ENCODE peak calls at places on chromosome 21, in four cellular contexts. N is NB4, O is IMR-90, Q is body of pancreas. M is an unnamed sample.

GRCh38 chr21:30502041-30502440 is at the start of gene KRTAP19-5:
- DNase-seq in N (no peak), O (no peak), Q (no peak), M (no peak)

GRCh38 chr21:21436012-21436545 is 437.9 kb downstream of the NCAM2 start:
- DNase-seq in N (no peak), O (peak; percentile 49), Q (no peak), M (no peak)

GRCh38 chr21:30486180-30486579 is 1.1 kb downstream of the KRTAP19-2 start:
- DNase-seq in N (no peak), O (no peak), Q (no peak), M (no peak)

GRCh38 chr21:38984982-38985422 is 179.3 kb downstream of the ETS2 start:
- DNase-seq in N (peak; percentile 78), O (peak; percentile 86), Q (no peak), M (no peak)

GRCh38 chr21:39911286-39911685 is 44.0 kb downstream of the PCP4 start:
- DNase-seq in N (no peak), O (no peak), Q (peak; percentile 6), M (peak; percentile 59)

GRCh38 chr21:38861006-38861405 is 55.3 kb downstream of the ETS2 start:
- DNase-seq in N (no peak), O (no peak), Q (no peak), M (no peak)

GRCh38 chr21:31874817-31875216 is 2.0 kb downstream of the HUNK start:
- DNase-seq in N (no peak), O (no peak), Q (peak; percentile 81), M (no peak)

GRCh38 chr21:39633043-39633442 is 20.3 kb downstream of the B3GALT5 start:
- DNase-seq in N (no peak), O (peak; percentile 52), Q (no peak), M (no peak)

GRCh38 chr21:31553926-31554325 is 105.6 kb upstream of the SOD1 start:
- DNase-seq in N (no peak), O (no peak), Q (no peak), M (no peak)

GRCh38 chr21:31078796-31079195 is 40.5 kb upstream of the KRTAP19-8 start:
- DNase-seq in N (no peak), O (no peak), Q (no peak), M (no peak)

GRCh38 chr21:18244721-18245486 is at the start of gene CHODL:
- DNase-seq in N (no peak), O (no peak), Q (no peak), M (no peak)
- H3K4me3 ChIP-seq in N (no peak within 1 kb of the TSS), O (no peak within 1 kb of the TSS), Q (no peak within 1 kb of the TSS), M (no peak within 1 kb of the TSS)

DNA sequence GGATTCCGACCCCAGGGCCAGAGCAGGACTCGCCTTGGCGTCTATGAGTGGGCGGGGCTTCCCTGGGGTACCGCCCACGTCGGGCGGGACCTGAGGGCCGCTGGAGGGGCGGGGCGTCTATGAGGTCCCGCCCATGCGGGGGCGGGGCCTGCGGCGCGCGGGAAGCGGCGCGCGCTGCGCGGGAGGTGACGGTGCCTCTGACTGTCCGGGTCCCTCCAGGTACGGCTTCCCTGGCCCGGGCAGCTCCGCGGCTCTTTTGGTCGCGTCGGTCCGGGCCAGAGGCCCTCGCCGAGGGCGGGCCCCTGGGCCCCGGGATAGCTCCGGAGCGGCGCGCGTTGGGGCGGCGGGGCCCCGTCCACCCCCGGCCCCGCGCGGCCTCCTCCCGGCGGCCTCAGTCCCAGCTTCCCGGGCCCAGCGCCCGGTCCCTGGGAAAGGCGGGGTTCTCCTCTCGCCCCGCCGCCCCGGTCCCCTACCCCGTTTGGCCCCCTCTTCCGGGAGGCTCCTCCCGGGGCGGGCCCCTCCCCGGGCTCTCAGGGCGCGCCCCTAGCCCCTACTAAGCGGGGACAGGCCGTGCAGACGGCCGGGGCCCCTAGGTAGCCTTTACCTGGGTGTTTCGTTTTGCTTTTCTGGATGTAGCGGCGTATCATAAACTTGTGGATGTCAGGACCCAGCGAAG is at the start of gene CHAF1B:
- DNase-seq in N (peak; percentile 78), O (peak; percentile 65), Q (peak; percentile 81), M (peak; percentile 61)
- TF ChIP-seq POLR2A in N (peak; percentile 83), O (peak; percentile 42), Q (peak; percentile 61), M (no peak)

GRCh38 chr21:26126168-26126553 is 44.4 kb downstream of the APP start:
- DNase-seq in N (no peak), O (no peak), Q (no peak), M (no peak)

GRCh38 chr21:26125433-26126167 is 45.0 kb downstream of the APP start:
- DNase-seq in N (no peak), O (peak; percentile 28), Q (no peak), M (no peak)

GRCh38 chr21:26127073-26127814 is 43.3 kb downstream of the APP start:
- DNase-seq in N (no peak), O (no peak), Q (no peak), M (no peak)

GRCh38 chr21:26130249-26130896 is 40.2 kb downstream of the APP start:
- DNase-seq in N (no peak), O (peak; percentile 82), Q (no peak), M (no peak)

GRCh38 chr21:26127918-26128317 is 42.7 kb downstream of the APP start:
- DNase-seq in N (no peak), O (peak; percentile 69), Q (no peak), M (no peak)
- H3K4me3 ChIP-seq in N (no peak overlapping the region), O (no peak overlapping the region), Q (no peak overlapping the region), M (no peak overlapping the region)

GRCh38 chr21:42735944-42736343 is 82.5 kb downstream of the PDE9A start:
- DNase-seq in N (no peak), O (no peak), Q (no peak), M (no peak)

GRCh38 chr21:42739061-42739931 is 85.9 kb downstream of the PDE9A start:
- DNase-seq in N (no peak), O (peak; percentile 24), Q (no peak), M (no peak)

GRCh38 chr21:42736646-42737350 is 83.4 kb downstream of the PDE9A start:
- DNase-seq in N (no peak), O (no peak), Q (peak; percentile 1), M (no peak)

GRCh38 chr21:42740405-42740909 is 87.0 kb downstream of the PDE9A start:
- DNase-seq in N (no peak), O (no peak), Q (no peak), M (no peak)

DNA sequence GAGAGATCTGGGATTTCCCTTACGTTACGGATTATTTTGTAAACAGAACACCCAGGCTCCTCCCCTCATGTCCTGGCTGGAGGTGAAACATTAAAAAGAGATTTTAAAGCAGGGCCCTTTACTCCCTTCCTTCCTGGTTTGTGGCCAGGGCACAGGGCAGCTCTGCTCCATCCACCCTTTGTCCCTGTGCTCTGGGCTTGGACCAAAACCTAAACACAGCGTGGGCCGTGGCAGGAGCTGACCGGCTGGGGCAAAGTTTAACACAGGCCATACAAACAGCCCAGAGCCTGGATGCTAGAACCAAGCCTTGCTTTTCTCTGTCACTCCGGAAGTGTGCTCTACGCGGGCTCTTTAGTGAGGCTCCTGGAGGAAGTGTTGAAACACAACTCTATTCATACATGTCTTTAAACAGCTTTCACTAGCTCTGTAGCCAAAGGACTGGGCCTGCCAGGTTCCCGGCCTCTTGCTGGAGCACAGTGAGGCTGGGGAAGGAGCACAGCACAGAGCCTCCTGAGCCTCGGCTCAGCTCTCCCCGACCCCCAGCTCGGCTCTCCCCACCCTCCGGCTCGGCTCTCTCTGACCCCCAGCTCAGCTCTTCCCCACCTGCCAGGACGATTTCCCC is 84.7 kb downstream of the PDE9A start:
- DNase-seq in N (peak; percentile 79), O (no peak), Q (peak; percentile 42), M (peak; percentile 34)
- TF ChIP-seq POLR2A in N (no peak), O (no peak), Q (no peak), M (no peak)

DNA sequence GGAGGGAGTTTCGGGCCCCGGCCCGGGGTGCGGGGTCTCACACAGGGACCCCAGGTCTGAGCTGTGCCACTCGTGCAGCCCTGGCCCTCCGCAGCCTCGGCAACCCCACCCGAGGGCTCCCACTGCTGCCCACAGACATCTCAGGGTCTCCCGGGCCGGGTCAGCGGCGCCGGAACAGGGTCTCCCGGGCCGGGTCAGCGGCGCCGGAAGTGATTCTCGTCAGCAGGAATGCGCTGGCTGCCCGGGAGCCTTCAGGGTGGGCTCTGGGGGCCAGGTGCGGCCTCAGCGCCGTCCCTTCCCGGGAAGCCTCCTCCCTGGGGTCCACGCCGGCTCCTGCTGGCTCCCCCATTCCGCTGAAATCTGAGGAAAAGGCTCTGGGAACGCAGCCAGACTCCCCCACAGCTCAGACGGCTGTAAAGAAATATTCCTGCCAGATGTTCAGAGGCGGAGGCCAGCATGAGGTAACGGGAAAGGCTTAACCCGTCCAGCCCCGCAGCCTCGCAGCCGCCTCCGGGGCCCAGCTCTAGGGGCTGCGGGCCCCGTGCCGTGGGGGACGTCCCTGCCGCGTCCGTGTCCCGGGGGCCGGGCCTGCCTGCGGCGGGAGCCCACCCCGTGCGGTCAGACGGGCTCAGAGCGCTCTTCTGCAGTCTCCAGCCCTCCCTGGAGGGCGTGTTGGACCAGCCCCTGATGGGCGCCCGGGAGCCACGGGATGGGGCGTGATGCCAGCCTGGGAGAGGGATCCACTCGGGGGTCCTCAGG is 8.7 kb upstream of the COL6A1 start:
- DNase-seq in N (no peak), O (peak; percentile 92), Q (peak; percentile 55), M (peak; percentile 39)
- H3K4me3 ChIP-seq in N (no peak overlapping the region), O (no peak overlapping the region), Q (no peak overlapping the region), M (peak overlapping the region; percentile 23)

GRCh38 chr21:44058981-44059380 is 46.9 kb downstream of the TRAPPC10 start:
- DNase-seq in N (no peak), O (no peak), Q (no peak), M (no peak)

GRCh38 chr21:44057055-44057454 is 44.9 kb downstream of the TRAPPC10 start:
- DNase-seq in N (no peak), O (no peak), Q (no peak), M (no peak)

GRCh38 chr21:44059710-44060109 is 47.5 kb upstream of the PWP2 start:
- DNase-seq in N (no peak), O (no peak), Q (no peak), M (peak; percentile 91)

GRCh38 chr21:44058652-44058964 is 46.5 kb downstream of the TRAPPC10 start:
- DNase-seq in N (no peak), O (no peak), Q (no peak), M (no peak)

GRCh38 chr21:44057960-44058651 is 46.0 kb downstream of the TRAPPC10 start:
- DNase-seq in N (no peak), O (peak; percentile 46), Q (no peak), M (peak; percentile 85)
- TF ChIP-seq POLR2A in N (no peak), O (no peak), Q (no peak), M (no peak)

GRCh38 chr21:15061747-15062146 is 3.1 kb downstream of the NRIP1 start:
- DNase-seq in N (no peak), O (no peak), Q (no peak), M (no peak)
- H3K4me3 ChIP-seq in N (no peak overlapping the region), O (peak overlapping the region; percentile 99), Q (no peak overlapping the region), M (no peak overlapping the region)

GRCh38 chr21:44800971-44801467 is 601 bp downstream of the UBE2G2 start:
- DNase-seq in N (peak; percentile 61), O (peak; percentile 26), Q (no peak), M (no peak)
- TF ChIP-seq POLR2A in N (no peak), O (no peak), Q (no peak), M (no peak)

GRCh38 chr21:37587203-37587602 is 220.6 kb downstream of the DYRK1A start:
- DNase-seq in N (no peak), O (no peak), Q (no peak), M (no peak)
- H3K4me3 ChIP-seq in N (no peak overlapping the region), O (no peak overlapping the region), Q (no peak overlapping the region), M (no peak overlapping the region)

GRCh38 chr21:33266050-33266783 is at the start of gene IL10RB:
- DNase-seq in N (peak; percentile 83), O (peak; percentile 39), Q (peak; percentile 71), M (peak; percentile 72)
- TF ChIP-seq POLR2A in N (peak; percentile 52), O (peak; percentile 45), Q (peak; percentile 15), M (peak; percentile 27)